ENCODE peak calls at places on chromosome X, in five cellular contexts. N is left colon, Y is uterus, S is T-helper 2 cell, B is SJCRH30. H is an unnamed sample.

GRCh38 chrX:23779025-23779424 is 3.9 kb upstream of the SAT1 start:
- DNase-seq in N (no peak), Y (no peak), S (no peak), B (peak), H (peak)

GRCh38 chrX:119942831-119943184 is 743 bp downstream of the NKAP start:
- DNase-seq in N (no peak), Y (no peak), S (no peak), B (no peak), H (peak)

GRCh38 chrX:27354021-27354420 is 109.1 kb downstream of the PPP4R3C start:
- DNase-seq in N (no peak), Y (no peak), S (no peak), B (no peak), H (no peak)

GRCh38 chrX:47179221-47179927 is 14.3 kb upstream of the UBA1 start:
- DNase-seq in N (no peak), Y (no peak), S (no peak), B (no peak), H (no peak)

GRCh38 chrX:43753637-43754036 is 97.5 kb downstream of the MAOA start:
- DNase-seq in N (no peak), Y (no peak), S (no peak), B (no peak), H (no peak)

GRCh38 chrX:107827852-107828251 is 2.2 kb downstream of the MID2 start:
- DNase-seq in N (no peak), Y (no peak), S (no peak), B (no peak), H (no peak)

GRCh38 chrX:129925305-129926092 is 19.5 kb downstream of the UTP14A start:
- DNase-seq in N (peak), Y (peak), S (peak), B (peak), H (peak)

GRCh38 chrX:110042521-110042920 is 39.6 kb downstream of the TMEM164 start:
- DNase-seq in N (no peak), Y (no peak), S (no peak), B (no peak), H (peak)

GRCh38 chrX:18422325-18422724 is 3.1 kb upstream of the CDKL5 start:
- DNase-seq in N (no peak), Y (no peak), S (no peak), B (no peak), H (peak)

GRCh38 chrX:39840141-39841126 is 257.3 kb downstream of the BCOR start:
- DNase-seq in N (no peak), Y (no peak), S (no peak), B (peak), H (no peak)

GRCh38 chrX:50606300-50606950 is 135.8 kb upstream of the DGKK start:
- DNase-seq in N (no peak), Y (no peak), S (no peak), B (no peak), H (no peak)

GRCh38 chrX:7515681-7516413 is 327.1 kb upstream of the VCX start:
- DNase-seq in N (no peak), Y (no peak), S (no peak), B (peak), H (no peak)

GRCh38 chrX:617401-617800 is 13.2 kb upstream of the SHOX start:
- DNase-seq in N (no peak), Y (no peak), S (no peak), B (no peak), H (no peak)

GRCh38 chrX:17591741-17592110 is 145.6 kb upstream of the SCML1 start:
- DNase-seq in N (no peak), Y (no peak), S (no peak), B (peak), H (peak)

GRCh38 chrX:41276661-41277506 is 57.1 kb upstream of the DDX3X start:
- DNase-seq in N (no peak), Y (peak), S (no peak), B (peak), H (no peak)

GRCh38 chrX:129741880-129742758 is 3.3 kb downstream of the XPNPEP2 start:
- DNase-seq in N (no peak), Y (no peak), S (no peak), B (peak), H (no peak)

GRCh38 chrX:119417842-119418241 is 18.7 kb downstream of the SLC25A43 start:
- DNase-seq in N (no peak), Y (no peak), S (no peak), B (no peak), H (no peak)

GRCh38 chrX:15877380-15877779 is 22.8 kb upstream of the AP1S2 start:
- DNase-seq in N (no peak), Y (no peak), S (no peak), B (peak), H (peak)

GRCh38 chrX:3664921-3665320 is 48.5 kb downstream of the PRKX start:
- DNase-seq in N (no peak), Y (no peak), S (no peak), B (no peak), H (no peak)

GRCh38 chrX:65407157-65407626 is 127.4 kb downstream of the LAS1L start:
- DNase-seq in N (no peak), Y (no peak), S (no peak), B (no peak), H (no peak)

GRCh38 chrX:114581528-114582263 is 2.2 kb upstream of the HTR2C start:
- DNase-seq in N (no peak), Y (no peak), S (no peak), B (no peak), H (no peak)

H was measured in IMR-90.